ENCODE peak calls at places on chromosomes 11 and 22, in four cellular contexts. One of them, this sample, is unnamed.

GRCh38 chr22:47038206-47038835 is 275.9 kb downstream of the TBC1D22A start:
- DNase-seq in mammary epithelial cell: no peak
- DNase-seq in H9: no peak
- DNase-seq in thoracic aorta: no peak
- DNase-seq in this sample: no peak

GRCh38 chr11:396511-396947 is 2.5 kb downstream of the PKP3 start:
- DNase-seq in thoracic aorta: no peak
- DNase-seq in mammary epithelial cell: no peak
- DNase-seq in H9: no peak
- DNase-seq in this sample: no peak

GRCh38 chr11:46725338-46726205 is 6.6 kb downstream of the F2 start:
- DNase-seq in thoracic aorta: no peak
- DNase-seq in H9: no peak
- DNase-seq in mammary epithelial cell: no peak
- DNase-seq in this sample: no peak

GRCh38 chr22:29475550-29475949 is 4.5 kb upstream of the NEFH start:
- DNase-seq in thoracic aorta: no peak
- DNase-seq in H9: no peak
- DNase-seq in mammary epithelial cell: no peak
- DNase-seq in this sample: no peak

GRCh38 chr11:117818036-117818858 is 6.3 kb downstream of the FXYD2 start:
- DNase-seq in mammary epithelial cell: peak
- DNase-seq in thoracic aorta: no peak
- DNase-seq in H9: no peak
- DNase-seq in this sample: peak

GRCh38 chr22:27676545-27677188 is 124.9 kb downstream of the MN1 start:
- DNase-seq in thoracic aorta: no peak
- DNase-seq in mammary epithelial cell: no peak
- DNase-seq in H9: no peak
- DNase-seq in this sample: no peak

GRCh38 chr11:47510231-47510630 is 42.7 kb downstream of the CELF1 start:
- DNase-seq in H9: no peak
- DNase-seq in thoracic aorta: no peak
- DNase-seq in mammary epithelial cell: peak
- DNase-seq in this sample: peak

GRCh38 chr11:44774131-44774530 is 47.4 kb downstream of the TSPAN18 start:
- DNase-seq in mammary epithelial cell: no peak
- DNase-seq in thoracic aorta: no peak
- DNase-seq in H9: peak
- DNase-seq in this sample: no peak

GRCh38 chr22:21632237-21632895 is at the start of gene CCDC116:
- DNase-seq in H9: peak
- DNase-seq in thoracic aorta: no peak
- DNase-seq in mammary epithelial cell: no peak
- DNase-seq in this sample: no peak

This sample was measured in foreskin keratinocyte.